ENCODE peak calls at places on chromosome 3, in eight cellular contexts. One of them, this sample, is unnamed.

GRCh38 chr3:72041531-72041930 is 256.6 kb upstream of the PROK2 start:
- DNase-seq in psoas muscle: no peak
- DNase-seq in left cardiac atrium: no peak
- DNase-seq in AG08396: no peak
- DNase-seq in HS-27A: no peak
- DNase-seq in A172: no peak
- DNase-seq in neural progenitor cell: no peak
- DNase-seq in fibroblast of lung: no peak
- DNase-seq in this sample: no peak

GRCh38 chr3:126921425-126921824 is 61.5 kb upstream of the PLXNA1 start:
- DNase-seq in psoas muscle: no peak
- DNase-seq in left cardiac atrium: no peak
- DNase-seq in AG08396: no peak
- DNase-seq in HS-27A: no peak
- DNase-seq in A172: no peak
- DNase-seq in neural progenitor cell: no peak
- DNase-seq in fibroblast of lung: no peak
- DNase-seq in this sample: no peak

GRCh38 chr3:168030488-168031054 is 65.2 kb downstream of the GOLIM4 start:
- DNase-seq in psoas muscle: no peak
- DNase-seq in left cardiac atrium: no peak
- DNase-seq in AG08396: no peak
- DNase-seq in HS-27A: no peak
- DNase-seq in A172: no peak
- DNase-seq in neural progenitor cell: no peak
- DNase-seq in fibroblast of lung: no peak
- DNase-seq in this sample: no peak

GRCh38 chr3:43684944-43685343 is 5.8 kb upstream of the ABHD5 start:
- DNase-seq in psoas muscle: no peak
- DNase-seq in left cardiac atrium: no peak
- DNase-seq in AG08396: no peak
- DNase-seq in HS-27A: no peak
- DNase-seq in A172: no peak
- DNase-seq in neural progenitor cell: no peak
- DNase-seq in fibroblast of lung: no peak
- DNase-seq in this sample: no peak

GRCh38 chr3:7710284-7710683 is 791.3 kb upstream of the LMCD1 start:
- DNase-seq in psoas muscle: no peak
- DNase-seq in left cardiac atrium: no peak
- DNase-seq in AG08396: no peak
- DNase-seq in HS-27A: no peak
- DNase-seq in A172: no peak
- DNase-seq in neural progenitor cell: no peak
- DNase-seq in fibroblast of lung: peak; percentile 17
- DNase-seq in this sample: no peak

GRCh38 chr3:67526246-67526645 is 128.2 kb downstream of the SUCLG2 start:
- DNase-seq in psoas muscle: no peak
- DNase-seq in left cardiac atrium: no peak
- DNase-seq in AG08396: peak; percentile 29
- DNase-seq in HS-27A: peak; percentile 84
- DNase-seq in A172: peak; percentile 63
- DNase-seq in neural progenitor cell: no peak
- DNase-seq in fibroblast of lung: peak; percentile 98
- DNase-seq in this sample: no peak

GRCh38 chr3:45055411-45056143 is 29.5 kb downstream of the CLEC3B start:
- DNase-seq in psoas muscle: no peak
- DNase-seq in left cardiac atrium: no peak
- DNase-seq in AG08396: no peak
- DNase-seq in HS-27A: peak; percentile 45
- DNase-seq in A172: peak; percentile 76
- DNase-seq in neural progenitor cell: peak; percentile 69
- DNase-seq in fibroblast of lung: peak; percentile 91
- DNase-seq in this sample: no peak

GRCh38 chr3:149971403-149972075 is 844 bp upstream of the PFN2 start:
- DNase-seq in psoas muscle: peak; percentile 72
- DNase-seq in left cardiac atrium: peak; percentile 65
- DNase-seq in AG08396: no peak
- DNase-seq in HS-27A: peak; percentile 72
- DNase-seq in A172: peak; percentile 61
- DNase-seq in neural progenitor cell: no peak
- DNase-seq in fibroblast of lung: peak; percentile 75
- DNase-seq in this sample: no peak

GRCh38 chr3:169613895-169614294 is 49.6 kb downstream of the MECOM start:
- DNase-seq in psoas muscle: no peak
- DNase-seq in left cardiac atrium: no peak
- DNase-seq in AG08396: no peak
- DNase-seq in HS-27A: no peak
- DNase-seq in A172: no peak
- DNase-seq in neural progenitor cell: no peak
- DNase-seq in fibroblast of lung: no peak
- DNase-seq in this sample: no peak